ENCODE peak calls at places on chromosomes 13 and 19, in eight cellular contexts. R is IMR-90; G is stimulated activated CD4-positive, alpha-beta T cell treated with anti-CD3 and anti-CD28 coated beads, TNF-alpha, amount 100 ng/mL, for 1 hour; N is HS-27A; D is H4; H is H54; W is PC-3; A is anterior cingulate cortex. J is an unnamed sample.
A peak's percentile ranks its signal among the peaks of the same experiment; 100 is the strongest.

GRCh38 chr19:45769821-45770191 is 754 bp upstream of the SIX5 start:
- DNase-seq in R (peak; percentile 38), G (peak; percentile 31), N (peak; percentile 42), D (peak; percentile 20), H (no peak), W (no peak), A (no peak), J (no peak)

GRCh38 chr19:35098413-35099049 is 17.1 kb upstream of the FXYD3 start:
- DNase-seq in R (no peak), G (no peak), N (no peak), D (no peak), H (no peak), W (no peak), A (no peak), J (no peak)

GRCh38 chr13:44403720-44404063 is 30.1 kb downstream of the SERP2 start:
- DNase-seq in R (no peak), G (no peak), N (no peak), D (no peak), H (no peak), W (no peak), A (no peak), J (no peak)

GRCh38 chr13:95865080-95865597 is 188.1 kb downstream of the UGGT2 start:
- DNase-seq in R (no peak), G (no peak), N (no peak), D (no peak), H (no peak), W (no peak), A (no peak), J (peak; percentile 49)

GRCh38 chr19:55694656-55695491 is 19.8 kb downstream of the EPN1 start:
- DNase-seq in R (no peak), G (no peak), N (no peak), D (no peak), H (no peak), W (no peak), A (no peak), J (no peak)

GRCh38 chr19:16273005-16273404 is 51.6 kb upstream of the KLF2 start:
- DNase-seq in R (no peak), G (no peak), N (no peak), D (no peak), H (no peak), W (no peak), A (peak; percentile 12), J (no peak)

GRCh38 chr13:63481334-63481733 is 2065.7 kb upstream of the PCDH20 start:
- DNase-seq in R (peak; percentile 36), G (no peak), N (peak; percentile 3), D (peak; percentile 35), H (no peak), W (no peak), A (no peak), J (no peak)

GRCh38 chr19:12194827-12195500 is 32.1 kb downstream of the ZNF136 start:
- DNase-seq in R (peak; percentile 6), G (peak; percentile 16), N (no peak), D (no peak), H (no peak), W (no peak), A (peak; percentile 64), J (no peak)

GRCh38 chr13:41854758-41855157 is 106.2 kb downstream of the VWA8 start:
- DNase-seq in R (peak; percentile 54), G (no peak), N (no peak), D (no peak), H (no peak), W (no peak), A (no peak), J (no peak)

GRCh38 chr19:15696654-15697194 is 23.8 kb downstream of the CYP4F12 start:
- DNase-seq in R (no peak), G (no peak), N (no peak), D (peak; percentile 45), H (no peak), W (no peak), A (no peak), J (no peak)

GRCh38 chr19:35787227-35787799 is 11.9 kb downstream of the ARHGAP33 start:
- DNase-seq in R (no peak), G (no peak), N (no peak), D (no peak), H (no peak), W (no peak), A (no peak), J (no peak)

GRCh38 chr19:35446194-35446593 is 1.9 kb upstream of the FFAR2 start:
- DNase-seq in R (no peak), G (no peak), N (no peak), D (no peak), H (no peak), W (no peak), A (no peak), J (no peak)

GRCh38 chr13:19184176-19184575 is 2.6 kb upstream of the TUBA3C start:
- DNase-seq in R (no peak), G (no peak), N (no peak), D (no peak), H (no peak), W (no peak), A (no peak), J (no peak)

GRCh38 chr13:101453784-101454201 is 1.3 kb downstream of the ITGBL1 start:
- DNase-seq in R (no peak), G (no peak), N (no peak), D (no peak), H (no peak), W (peak; percentile 81), A (no peak), J (no peak)

GRCh38 chr13:65836066-65836465 is 1394.1 kb downstream of the PCDH9 start:
- DNase-seq in R (no peak), G (no peak), N (no peak), D (no peak), H (no peak), W (no peak), A (no peak), J (no peak)

GRCh38 chr19:2083174-2083854 is 12.8 kb downstream of the MOB3A start:
- DNase-seq in R (no peak), G (peak; percentile 44), N (no peak), D (no peak), H (no peak), W (no peak), A (no peak), J (no peak)

GRCh38 chr19:17775245-17775927 is 19.6 kb upstream of the B3GNT3 start:
- DNase-seq in R (peak; percentile 19), G (no peak), N (no peak), D (peak; percentile 52), H (no peak), W (peak; percentile 74), A (no peak), J (peak; percentile 53)

GRCh38 chr13:100525453-100526298 is 62.9 kb downstream of the GGACT start:
- DNase-seq in R (no peak), G (no peak), N (no peak), D (no peak), H (no peak), W (no peak), A (no peak), J (no peak)

GRCh38 chr19:16928916-16929315 is 40.1 kb downstream of the F2RL3 start:
- DNase-seq in R (no peak), G (no peak), N (no peak), D (no peak), H (no peak), W (no peak), A (no peak), J (no peak)

GRCh38 chr13:95226051-95226450 is 75.2 kb downstream of the ABCC4 start:
- DNase-seq in R (no peak), G (no peak), N (no peak), D (no peak), H (no peak), W (peak; percentile 63), A (no peak), J (no peak)

GRCh38 chr19:9903341-9903740 is 33.0 kb downstream of the OLFM2 start:
- DNase-seq in R (no peak), G (no peak), N (no peak), D (no peak), H (no peak), W (no peak), A (no peak), J (peak; percentile 62)

GRCh38 chr13:77737583-77738200 is 40.2 kb downstream of the SLAIN1 start:
- DNase-seq in R (no peak), G (no peak), N (no peak), D (no peak), H (no peak), W (no peak), A (no peak), J (no peak)

GRCh38 chr19:18020212-18021067 is 12.5 kb downstream of the ARRDC2 start:
- DNase-seq in R (peak; percentile 49), G (no peak), N (no peak), D (peak; percentile 55), H (no peak), W (no peak), A (no peak), J (no peak)

GRCh38 chr19:29789007-29789406 is 22.8 kb upstream of the CCNE1 start:
- DNase-seq in R (no peak), G (no peak), N (no peak), D (no peak), H (no peak), W (no peak), A (no peak), J (no peak)

GRCh38 chr13:73803997-73804396 is 330.2 kb downstream of the KLF12 start:
- DNase-seq in R (peak; percentile 74), G (no peak), N (no peak), D (no peak), H (no peak), W (peak; percentile 62), A (no peak), J (no peak)

GRCh38 chr13:48393698-48394085 is 19.2 kb downstream of the LPAR6 start:
- DNase-seq in R (no peak), G (no peak), N (no peak), D (no peak), H (no peak), W (no peak), A (no peak), J (no peak)

GRCh38 chr13:88464851-88465250 is 793.7 kb downstream of the SLITRK5 start:
- DNase-seq in R (no peak), G (no peak), N (no peak), D (no peak), H (no peak), W (no peak), A (no peak), J (no peak)

GRCh38 chr19:52637718-52638585 is at the start of gene ZNF83:
- DNase-seq in R (peak; percentile 91), G (peak; percentile 77), N (peak; percentile 77), D (peak; percentile 86), H (peak; percentile 88), W (peak; percentile 98), A (peak; percentile 51), J (peak; percentile 86)

GRCh38 chr13:59823495-59823894 is 340.2 kb downstream of the DIAPH3 start:
- DNase-seq in R (peak; percentile 77), G (no peak), N (peak; percentile 19), D (no peak), H (peak; percentile 12), W (peak; percentile 52), A (no peak), J (no peak)